ENCODE peak calls at places on chromosomes 7 and 10, in four cellular contexts. L is ovary, Y is HCT116, X is stomach. K is an unnamed sample.

GRCh38 chr10:23886355-23886754 is 322.6 kb upstream of the KIAA1217 start:
- DNase-seq in L (no peak), Y (no peak), X (no peak), K (no peak)

GRCh38 chr7:112398534-112398933 is 51.7 kb upstream of the IFRD1 start:
- DNase-seq in L (no peak), Y (no peak), X (no peak), K (no peak)

GRCh38 chr10:107160866-107161265 is 3.6 kb downstream of the SORCS1 start:
- DNase-seq in L (no peak), Y (no peak), X (no peak), K (no peak)

GRCh38 chr10:112831826-112832225 is 118.2 kb upstream of the TCF7L2 start:
- DNase-seq in L (no peak), Y (no peak), X (no peak), K (no peak)

GRCh38 chr10:115427611-115428010 is 334.4 kb downstream of the ATRNL1 start:
- DNase-seq in L (no peak), Y (no peak), X (no peak), K (no peak)

GRCh38 chr7:99864041-99864440 is 12.8 kb downstream of the OR2AE1 start:
- DNase-seq in L (no peak), Y (no peak), X (no peak), K (no peak)

GRCh38 chr7:94418851-94419250 is 24.2 kb downstream of the COL1A2 start:
- DNase-seq in L (no peak), Y (no peak), X (no peak), K (no peak)

GRCh38 chr10:120460191-120460590 is 3.2 kb downstream of the PLPP4 start:
- DNase-seq in L (no peak), Y (no peak), X (no peak), K (no peak)

GRCh38 chr10:96718304-96718990 is 1.9 kb downstream of the PIK3AP1 start:
- DNase-seq in L (no peak), Y (no peak), X (no peak), K (no peak)

GRCh38 chr10:44471410-44471809 is 86.5 kb upstream of the CXCL12 start:
- DNase-seq in L (no peak), Y (no peak), X (no peak), K (no peak)

GRCh38 chr10:75971402-75972211 is 540.2 kb downstream of the LRMDA start:
- DNase-seq in L (peak), Y (no peak), X (no peak), K (no peak)

GRCh38 chr7:50647286-50647980 is 82.2 kb upstream of the DDC start:
- DNase-seq in L (no peak), Y (no peak), X (no peak), K (no peak)

GRCh38 chr7:152435384-152436278 is at the start of gene KMT2C:
- DNase-seq in L (peak), Y (no peak), X (peak), K (peak)

GRCh38 chr10:7855205-7855604 is 36.9 kb downstream of the TAF3 start:
- DNase-seq in L (no peak), Y (no peak), X (no peak), K (no peak)

GRCh38 chr10:72107325-72108003 is 19.1 kb upstream of the SPOCK2 start:
- DNase-seq in L (no peak), Y (no peak), X (no peak), K (no peak)

GRCh38 chr7:83947260-83947659 is 247.3 kb downstream of the SEMA3A start:
- DNase-seq in L (no peak), Y (peak), X (no peak), K (no peak)

GRCh38 chr10:132319853-132320669 is 11.9 kb upstream of the LRRC27 start:
- DNase-seq in L (no peak), Y (no peak), X (no peak), K (no peak)

GRCh38 chr7:137930616-137931015 is 71.3 kb downstream of the CREB3L2 start:
- DNase-seq in L (no peak), Y (no peak), X (no peak), K (no peak)

GRCh38 chr7:15889501-15889900 is 203.0 kb upstream of the MEOX2 start:
- DNase-seq in L (no peak), Y (peak), X (no peak), K (no peak)

GRCh38 chr7:111741811-111742240 is 179.5 kb upstream of the IMMP2L start:
- DNase-seq in L (peak), Y (peak), X (peak), K (no peak)

DNA sequence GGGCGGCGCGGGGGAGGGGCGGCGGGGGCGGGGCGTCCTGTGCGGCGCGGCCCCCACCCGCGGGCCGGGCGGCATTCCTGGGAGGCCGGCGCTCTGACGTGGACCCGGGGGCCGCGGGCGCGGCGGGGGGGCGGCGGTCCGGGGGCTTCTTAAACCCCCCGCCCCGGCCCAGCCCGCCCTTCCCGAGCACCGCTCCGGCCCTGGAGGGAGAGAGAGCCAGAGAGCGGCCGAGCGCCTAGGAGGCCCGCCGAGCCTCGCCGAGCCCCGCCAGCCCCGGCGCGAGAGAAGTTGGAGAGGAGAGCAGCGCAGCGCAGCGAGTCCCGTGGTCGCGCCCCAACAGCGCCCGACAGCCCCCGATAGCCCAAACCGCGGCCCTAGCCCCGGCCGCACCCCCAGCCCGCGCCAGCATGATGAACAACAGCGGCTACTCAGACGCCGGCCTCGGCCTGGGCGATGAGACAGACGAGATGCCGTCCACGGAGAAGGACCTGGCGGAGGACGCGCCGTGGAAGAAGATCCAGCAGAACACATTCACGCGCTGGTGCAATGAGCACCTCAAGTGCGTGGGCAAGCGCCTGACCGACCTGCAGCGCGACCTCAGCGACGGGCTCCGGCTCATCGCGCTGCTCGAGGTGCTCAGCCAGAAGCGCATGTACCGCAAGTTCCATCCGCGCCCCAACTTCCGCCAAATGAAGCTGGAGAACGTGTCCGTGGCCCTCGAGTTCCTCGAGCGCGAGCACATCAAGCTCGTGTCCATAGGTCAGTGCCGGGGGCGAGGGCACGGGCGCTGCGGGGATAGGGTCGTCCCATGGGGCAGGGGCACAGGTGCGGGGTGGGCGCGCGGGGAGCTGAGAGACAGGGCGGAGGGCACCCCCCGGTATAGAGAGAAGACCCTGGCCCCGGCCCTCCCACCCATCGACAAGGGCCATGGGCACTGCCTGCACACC is at the start of gene FLNC:
- DNase-seq in L (peak), Y (no peak), X (peak), K (peak)
- TF ChIP-seq POLR2A in L (no peak), Y (no peak), X (no peak), K (no peak)

GRCh38 chr7:128891110-128891941 is 19.2 kb downstream of the KCP start:
- DNase-seq in L (no peak), Y (no peak), X (no peak), K (peak)

GRCh38 chr7:128891942-128892269 is 18.6 kb downstream of the KCP start:
- DNase-seq in L (no peak), Y (no peak), X (no peak), K (no peak)

GRCh38 chr7:128893251-128894100 is 17.0 kb downstream of the KCP start:
- DNase-seq in L (no peak), Y (peak), X (peak), K (peak)

GRCh38 chr7:128894101-128894440 is 16.4 kb downstream of the KCP start:
- DNase-seq in L (no peak), Y (no peak), X (no peak), K (no peak)

DNA sequence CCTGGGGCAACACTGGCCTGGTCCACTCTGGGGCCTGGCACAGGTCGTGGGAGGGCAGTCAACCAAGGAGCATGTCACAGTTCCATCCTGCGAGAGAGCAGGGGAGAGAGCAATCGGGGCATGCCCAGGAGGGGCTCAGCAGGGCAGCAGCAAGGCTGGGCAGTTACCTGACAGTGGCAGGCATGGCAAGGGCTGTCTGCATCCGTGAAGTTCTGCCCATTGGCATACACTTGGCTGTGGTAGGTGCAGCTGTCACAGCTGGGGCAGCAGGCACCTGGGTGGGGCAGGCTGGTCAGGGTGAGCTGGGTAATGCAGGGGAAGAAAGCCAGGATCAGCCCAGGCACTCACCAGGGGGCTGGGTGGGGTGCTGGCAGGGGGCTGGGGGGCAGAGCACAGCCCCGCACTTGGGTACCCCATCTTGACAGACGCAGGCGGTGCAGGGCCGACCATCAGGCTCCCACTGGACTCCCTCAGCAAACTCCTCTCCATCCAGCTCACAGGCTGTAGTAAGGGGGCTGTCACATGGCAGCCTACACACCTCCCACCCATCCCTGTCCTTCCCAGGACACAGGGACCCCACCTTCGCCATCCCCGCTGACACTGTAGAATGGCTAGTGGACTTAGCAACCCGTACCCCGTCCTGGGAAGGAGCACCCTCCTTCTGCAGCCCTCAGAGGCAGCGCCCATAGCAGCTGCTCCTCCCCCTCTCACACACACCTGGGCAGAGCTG is 17.8 kb downstream of the KCP start:
- DNase-seq in L (no peak), Y (no peak), X (no peak), K (no peak)
- H3K27ac ChIP-seq in L (no peak), Y (peak), X (no peak), K (peak)

GRCh38 chr7:118104812-118105441 is 79.0 kb upstream of the LSM8 start:
- DNase-seq in L (no peak), Y (peak), X (no peak), K (no peak)
- TF ChIP-seq CTCF in L (no peak), Y (peak), X (peak), K (peak)

DNA sequence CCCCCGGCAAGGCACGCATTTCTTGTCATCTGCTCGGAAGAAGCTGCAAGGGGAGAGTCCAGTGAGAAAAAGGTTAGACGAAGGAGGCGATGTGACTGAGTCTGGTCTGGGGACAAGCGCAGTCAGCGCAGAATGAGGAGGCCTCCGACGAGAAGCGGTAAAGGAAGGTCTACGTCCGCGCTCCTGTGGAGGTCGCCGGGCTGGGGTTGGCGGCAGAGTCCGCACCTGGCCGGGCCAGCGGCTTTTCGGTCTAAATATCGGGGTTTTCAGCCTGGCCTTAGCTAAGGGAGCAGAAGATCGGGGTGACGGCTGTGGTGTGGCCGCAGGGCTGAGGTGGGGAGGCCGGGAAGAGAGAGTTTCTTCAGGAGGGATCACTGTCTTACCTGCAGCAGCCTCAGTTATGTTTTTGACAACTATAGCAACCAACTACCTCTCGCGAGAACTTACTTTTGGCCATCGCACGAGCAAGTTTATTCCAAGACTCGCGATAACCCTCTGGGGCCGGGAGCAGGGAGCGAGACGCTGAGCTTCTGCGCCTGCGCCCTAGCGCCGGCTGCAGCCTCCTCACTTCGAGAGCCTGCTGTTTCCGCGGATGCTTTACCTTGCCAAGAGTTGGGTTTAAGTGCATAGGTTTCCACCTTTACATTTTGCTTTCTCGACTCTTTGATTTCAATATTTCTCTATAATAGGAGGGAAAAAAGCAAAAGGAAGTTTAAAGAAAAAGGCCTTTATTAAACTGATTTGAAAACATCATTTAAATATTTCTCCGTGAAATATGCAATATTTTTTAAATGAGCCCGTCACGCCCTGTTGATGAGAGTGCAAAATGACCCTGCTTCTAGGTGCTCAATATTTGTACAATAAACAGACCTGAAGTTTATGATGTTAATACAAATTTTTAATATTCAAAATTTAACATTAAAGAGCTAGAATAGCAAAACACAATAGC is at the start of gene CFAP70:
- DNase-seq in L (peak), Y (no peak), X (peak), K (peak)
- TF ChIP-seq POLR2A in L (peak), Y (no peak), X (no peak), K (no peak)

GRCh38 chr10:102595914-102596313 is 48.4 kb upstream of the TRIM8 start:
- DNase-seq in L (no peak), Y (no peak), X (no peak), K (no peak)

GRCh38 chr10:102595293-102595692 is 49.0 kb upstream of the TRIM8 start:
- DNase-seq in L (no peak), Y (no peak), X (no peak), K (no peak)

GRCh38 chr10:102597131-102597891 is 47.0 kb upstream of the TRIM8 start:
- DNase-seq in L (no peak), Y (no peak), X (no peak), K (no peak)

GRCh38 chr10:102593804-102594079 is 50.5 kb upstream of the TRIM8 start:
- DNase-seq in L (no peak), Y (no peak), X (no peak), K (no peak)

DNA sequence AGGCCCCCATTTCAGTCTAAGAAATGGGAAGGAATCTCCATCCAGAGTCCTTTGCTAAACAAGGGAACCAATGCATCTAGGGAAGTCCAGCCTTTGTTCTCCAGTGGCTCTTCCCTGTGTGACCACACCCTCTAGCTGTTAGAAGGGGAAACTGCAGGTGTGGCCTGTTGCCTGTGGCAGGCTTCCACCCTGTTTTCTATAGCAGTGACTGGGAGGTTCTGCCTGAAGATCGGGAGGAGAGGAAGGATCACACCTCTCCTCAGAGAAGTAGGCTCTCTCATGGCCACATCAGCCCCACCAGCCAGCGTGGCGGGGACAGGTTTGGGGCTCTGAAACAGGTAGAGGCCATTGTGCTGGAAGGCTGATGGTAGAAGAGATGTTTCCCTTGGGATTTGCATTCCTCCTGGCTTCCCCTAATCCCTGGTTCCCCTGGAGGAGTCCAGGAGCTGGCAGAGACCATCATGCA is 47.7 kb upstream of the TRIM8 start:
- DNase-seq in L (peak), Y (peak), X (peak), K (no peak)
- H3K27ac ChIP-seq in L (no peak), Y (peak), X (peak), K (no peak)

GRCh38 chr10:124697837-124698559 is 46.2 kb downstream of the FAM53B start:
- DNase-seq in L (no peak), Y (no peak), X (no peak), K (no peak)
- TF ChIP-seq CTCF in L (no peak), Y (no peak), X (no peak), K (no peak)

GRCh38 chr10:92689663-92690210 is at the start of gene HHEX:
- DNase-seq in L (peak), Y (peak), X (peak), K (peak)
- TF ChIP-seq POLR2A in L (no peak), Y (peak), X (no peak), K (no peak)

DNA sequence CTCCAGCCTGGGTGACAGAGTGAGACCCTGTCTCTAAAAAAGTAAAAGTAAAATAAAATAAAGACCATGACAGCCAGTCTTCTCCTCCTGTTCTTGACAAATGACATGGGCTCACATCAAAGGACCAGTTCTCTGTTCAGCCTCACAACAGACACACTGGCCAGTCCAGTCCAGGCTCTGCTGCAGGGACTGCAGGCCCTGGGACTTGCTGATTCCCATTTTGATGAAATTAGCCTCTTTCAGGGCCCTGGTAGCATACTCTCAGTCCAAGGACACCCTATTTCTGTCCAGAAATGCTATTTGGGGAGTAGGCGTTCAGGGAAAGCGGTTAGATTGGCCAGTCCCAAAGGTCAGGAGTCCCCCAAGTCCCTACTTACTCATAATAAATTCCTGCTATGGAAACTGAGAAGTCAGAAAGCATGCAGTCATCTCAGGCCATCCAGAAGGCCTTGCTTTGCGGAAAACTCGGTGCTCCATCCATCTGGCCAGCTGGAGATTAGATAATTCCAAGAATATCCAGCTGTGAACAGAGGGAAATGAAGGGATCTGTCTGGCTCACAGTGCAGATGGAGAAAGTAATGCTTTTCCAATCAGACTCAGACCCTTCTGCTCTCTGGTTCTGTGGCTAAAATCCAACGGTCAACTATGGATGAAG is 74.4 kb downstream of the RAB11FIP2 start:
- DNase-seq in L (no peak), Y (no peak), X (no peak), K (no peak)
- H3K27ac ChIP-seq in L (no peak), Y (no peak), X (no peak), K (no peak)

K was measured in Peyer's patch.